ENCODE peak calls at places on chromosomes 5 and 9, in four cellular contexts. M, T, S and U are unnamed samples.

GRCh38 chr9:95511952-95512750 is 4.6 kb downstream of the PTCH1 start:
- DNase-seq in M (no peak), T (no peak), S (no peak), U (no peak)

GRCh38 chr5:93604119-93604963 is 21.3 kb downstream of the NR2F1 start:
- DNase-seq in M (no peak), T (no peak), S (peak; percentile 52), U (no peak)

GRCh38 chr5:176873541-176874172 is 25.5 kb downstream of the HK3 start:
- DNase-seq in M (no peak), T (no peak), S (no peak), U (no peak)

GRCh38 chr5:119083679-119084078 is 12.8 kb downstream of the DMXL1 start:
- DNase-seq in M (no peak), T (no peak), S (no peak), U (no peak)

GRCh38 chr5:139710370-139711066 is 62.4 kb downstream of the CXXC5 start:
- DNase-seq in M (no peak), T (no peak), S (peak; percentile 43), U (no peak)

GRCh38 chr5:76849767-76850291 is at the start of gene S100Z:
- DNase-seq in M (no peak), T (no peak), S (no peak), U (no peak)

GRCh38 chr5:77241444-77241843 is 31.0 kb downstream of the PDE8B start:
- DNase-seq in M (no peak), T (no peak), S (no peak), U (no peak)

GRCh38 chr9:129962889-129963703 is 79.9 kb downstream of the FNBP1 start:
- DNase-seq in M (no peak), T (no peak), S (peak; percentile 55), U (no peak)

GRCh38 chr5:138274189-138274853 is at the start of gene GFRA3:
- DNase-seq in M (no peak), T (no peak), S (no peak), U (no peak)

GRCh38 chr5:68652507-68652906 is 437.0 kb downstream of the PIK3R1 start:
- DNase-seq in M (peak; percentile 18), T (no peak), S (peak; percentile 90), U (no peak)

GRCh38 chr9:103319979-103320378 is 324.8 kb downstream of the CYLC2 start:
- DNase-seq in M (no peak), T (no peak), S (no peak), U (no peak)

GRCh38 chr5:152817311-152817710 is 412.2 kb upstream of the NMUR2 start:
- DNase-seq in M (peak; percentile 21), T (no peak), S (no peak), U (no peak)

GRCh38 chr9:133703571-133704399 is 34.4 kb downstream of the SARDH start:
- DNase-seq in M (no peak), T (no peak), S (no peak), U (no peak)

GRCh38 chr5:135318924-135319323 is 80.1 kb downstream of the MACROH2A1 start:
- DNase-seq in M (no peak), T (no peak), S (no peak), U (no peak)

GRCh38 chr5:133783481-133783880 is 171.1 kb upstream of the FSTL4 start:
- DNase-seq in M (no peak), T (no peak), S (peak; percentile 18), U (no peak)

GRCh38 chr5:55855509-55855908 is 4.4 kb downstream of the IL31RA start:
- DNase-seq in M (no peak), T (no peak), S (peak; percentile 10), U (no peak)

GRCh38 chr5:130871346-130872086 is 293.5 kb downstream of the HINT1 start:
- DNase-seq in M (no peak), T (no peak), S (peak; percentile 73), U (no peak)

GRCh38 chr5:116395708-116396203 is 178.9 kb downstream of the SEMA6A start:
- DNase-seq in M (no peak), T (no peak), S (no peak), U (no peak)

GRCh38 chr9:16484744-16485143 is 385.7 kb downstream of the BNC2 start:
- DNase-seq in M (no peak), T (no peak), S (peak; percentile 48), U (peak; percentile 42)

GRCh38 chr9:15374825-15375224 is 47.9 kb upstream of the SNAPC3 start:
- DNase-seq in M (no peak), T (no peak), S (no peak), U (no peak)

GRCh38 chr9:15372385-15373200 is 50.1 kb upstream of the SNAPC3 start:
- DNase-seq in M (no peak), T (no peak), S (no peak), U (no peak)

GRCh38 chr9:15373881-15374280 is 48.8 kb upstream of the SNAPC3 start:
- DNase-seq in M (no peak), T (peak; percentile 6), S (no peak), U (no peak)

GRCh38 chr9:15374310-15374709 is 48.4 kb upstream of the SNAPC3 start:
- DNase-seq in M (no peak), T (no peak), S (no peak), U (no peak)

DNA sequence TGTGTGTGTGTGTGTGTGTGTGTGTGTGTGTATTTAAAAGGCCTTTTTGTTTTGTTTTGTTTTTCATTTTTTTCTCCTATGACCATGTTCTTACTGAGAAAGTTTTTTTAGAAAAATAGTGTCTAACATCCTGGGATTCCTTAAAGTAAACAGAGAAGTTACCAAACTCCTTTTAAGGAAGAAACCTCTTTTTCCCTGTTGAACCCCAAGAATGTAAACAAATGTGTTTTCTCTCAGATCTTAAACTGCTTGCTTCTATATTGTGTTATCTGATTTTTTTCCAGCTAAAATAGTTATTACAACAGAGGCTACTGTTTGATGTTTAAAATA is 49.5 kb upstream of the SNAPC3 start:
- DNase-seq in M (no peak), T (peak; percentile 92), S (peak; percentile 59), U (peak; percentile 50)
- TF ChIP-seq CTCF in M (no peak), T (no peak), S (no peak), U (no peak)

GRCh38 chr9:81741103-81741502 is 51.8 kb upstream of the TLE1 start:
- DNase-seq in M (no peak), T (no peak), S (no peak), U (no peak)

GRCh38 chr9:81737871-81738507 is 48.6 kb upstream of the TLE1 start:
- DNase-seq in M (peak; percentile 88), T (peak; percentile 42), S (peak; percentile 92), U (peak; percentile 44)
- H3K4me3 ChIP-seq in M (no peak overlapping the region), T (no peak overlapping the region), S (no peak overlapping the region), U (no peak overlapping the region)

DNA sequence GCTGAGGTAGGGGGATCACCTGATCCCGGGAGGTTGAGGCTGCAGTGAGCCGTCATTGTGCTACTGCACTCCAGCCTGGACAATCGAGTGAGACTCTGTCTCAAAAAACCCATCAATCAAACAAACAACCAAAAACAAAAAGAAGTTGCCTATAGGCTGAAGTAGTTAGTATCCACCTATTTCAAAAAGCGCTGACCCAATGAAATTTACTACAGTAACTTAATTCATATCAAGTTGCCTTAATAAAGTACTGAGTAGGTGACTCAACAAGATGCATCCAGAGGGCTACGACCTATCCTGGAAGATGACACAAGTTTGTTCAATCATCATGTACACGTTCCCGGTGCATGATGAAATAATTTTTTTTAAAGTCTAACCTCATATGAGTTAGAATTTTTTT is 648.6 kb upstream of the DMAC1 start:
- DNase-seq in M (no peak), T (no peak), S (peak; percentile 60), U (no peak)
- TF ChIP-seq CTCF in M (no peak), T (no peak), S (no peak), U (no peak)

GRCh38 chr9:115212832-115213231 is 94.9 kb upstream of the TNC start:
- DNase-seq in M (no peak), T (no peak), S (no peak), U (no peak)

GRCh38 chr9:115209601-115210306 is 91.8 kb upstream of the TNC start:
- DNase-seq in M (peak; percentile 57), T (no peak), S (peak; percentile 27), U (no peak)

GRCh38 chr9:115210699-115211098 is 92.7 kb upstream of the TNC start:
- DNase-seq in M (no peak), T (no peak), S (peak; percentile 41), U (no peak)

GRCh38 chr9:115213777-115214428 is 95.9 kb upstream of the TNC start:
- DNase-seq in M (peak; percentile 97), T (peak; percentile 66), S (peak; percentile 93), U (peak; percentile 80)

DNA sequence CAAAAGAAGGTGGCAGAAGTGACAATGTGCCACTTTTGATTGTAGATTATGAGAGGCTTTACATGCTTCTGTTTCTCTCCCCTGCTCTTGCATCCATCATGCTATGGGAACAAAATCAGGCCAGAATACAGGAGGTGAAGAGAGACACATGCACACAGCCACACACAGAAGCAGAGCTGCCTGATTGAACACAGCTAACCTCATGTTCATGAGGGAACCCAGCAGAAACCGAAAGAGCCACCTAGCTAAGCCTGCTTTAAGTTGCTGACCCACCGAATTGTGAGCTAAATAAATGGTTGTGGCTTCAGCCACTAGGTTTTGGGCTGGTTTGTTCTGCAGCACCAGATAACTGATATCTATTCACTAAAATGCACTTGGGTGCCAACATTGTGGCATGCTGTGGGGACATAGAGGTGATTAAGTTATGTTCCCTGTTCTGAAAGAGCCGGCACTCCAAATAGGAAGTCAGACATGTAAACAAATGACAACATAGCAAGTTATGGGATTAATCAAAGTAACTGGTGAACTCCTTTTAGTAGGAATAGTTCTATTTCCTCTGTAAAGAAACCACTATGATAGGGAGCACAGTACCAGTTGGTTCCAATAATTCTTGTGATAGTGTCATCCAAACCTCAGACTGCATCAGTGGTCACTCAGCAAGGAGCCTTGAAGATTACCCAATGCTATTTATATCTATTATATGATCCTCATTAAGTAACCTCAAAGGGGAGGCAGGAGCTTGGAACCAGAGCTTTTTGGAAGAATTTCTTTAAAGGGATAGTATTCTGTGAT is 93.7 kb upstream of the TNC start:
- DNase-seq in M (peak; percentile 54), T (no peak), S (peak; percentile 87), U (peak; percentile 86)
- H3K4me3 ChIP-seq in M (no peak overlapping the region), T (no peak overlapping the region), S (no peak overlapping the region), U (no peak overlapping the region)